ENCODE peak calls at places on chromosomes 16 and 17, in five cellular contexts. W is amniotic stem cell, G is iPS-NIHi11, I is esophagus squamous epithelium, D is sigmoid colon. U is an unnamed sample.

GRCh38 chr17:15384142-15384803 is 42.9 kb upstream of the TEKT3 start:
- DNase-seq in W (no peak), G (no peak), I (no peak), D (peak), U (peak)

GRCh38 chr16:84879569-84880487 is 60.0 kb downstream of the CRISPLD2 start:
- DNase-seq in W (no peak), G (no peak), I (no peak), D (no peak), U (no peak)

GRCh38 chr16:77677129-77677528 is 45.2 kb upstream of the NUDT7 start:
- DNase-seq in W (no peak), G (no peak), I (no peak), D (no peak), U (no peak)

GRCh38 chr16:64865037-64865696 is 256.7 kb downstream of the CDH11 start:
- DNase-seq in W (no peak), G (no peak), I (no peak), D (no peak), U (no peak)

GRCh38 chr17:3282901-3283300 is 15.3 kb downstream of the OR3A1 start:
- DNase-seq in W (no peak), G (no peak), I (no peak), D (no peak), U (no peak)

GRCh38 chr16:50591800-50592771 is 43.9 kb downstream of the NKD1 start:
- DNase-seq in W (no peak), G (no peak), I (no peak), D (peak), U (no peak)

GRCh38 chr16:53913082-53913870 is 209.3 kb downstream of the FTO start:
- DNase-seq in W (no peak), G (no peak), I (no peak), D (no peak), U (no peak)

GRCh38 chr17:47628014-47628413 is 21.7 kb upstream of the KPNB1 start:
- DNase-seq in W (no peak), G (no peak), I (no peak), D (no peak), U (no peak)

GRCh38 chr17:29617125-29617480 is 5.6 kb downstream of the CORO6 start:
- DNase-seq in W (no peak), G (peak), I (peak), D (peak), U (peak)

GRCh38 chr16:72844225-72844920 is 203.6 kb downstream of the ZFHX3 start:
- DNase-seq in W (no peak), G (no peak), I (no peak), D (no peak), U (no peak)

GRCh38 chr16:26005336-26005735 is 313.6 kb downstream of the HS3ST4 start:
- DNase-seq in W (no peak), G (no peak), I (no peak), D (no peak), U (no peak)

GRCh38 chr16:11780988-11781680 is 15.9 kb downstream of the ZC3H7A start:
- DNase-seq in W (no peak), G (no peak), I (no peak), D (no peak), U (no peak)

GRCh38 chr17:58391302-58391984 is 25.9 kb downstream of the RNF43 start:
- DNase-seq in W (no peak), G (no peak), I (no peak), D (no peak), U (no peak)

GRCh38 chr17:28467456-28468025 is 5.9 kb upstream of the SLC13A2 start:
- DNase-seq in W (no peak), G (no peak), I (no peak), D (peak), U (no peak)

GRCh38 chr17:72730091-72730490 is 362.4 kb downstream of the SLC39A11 start:
- DNase-seq in W (no peak), G (no peak), I (no peak), D (no peak), U (no peak)

GRCh38 chr16:81586421-81586820 is 141.8 kb downstream of the CMIP start:
- DNase-seq in W (peak), G (no peak), I (no peak), D (no peak), U (no peak)

GRCh38 chr17:28610372-28610771 is 3.6 kb downstream of the RSKR start:
- DNase-seq in W (no peak), G (no peak), I (no peak), D (no peak), U (no peak)

GRCh38 chr17:946510-947236 is 32.9 kb downstream of the NXN start:
- DNase-seq in W (no peak), G (no peak), I (no peak), D (no peak), U (no peak)

GRCh38 chr17:199195-199604 is 17.8 kb upstream of the DOC2B start:
- DNase-seq in W (no peak), G (no peak), I (no peak), D (peak), U (no peak)

GRCh38 chr16:15976929-15977637 is 27.7 kb downstream of the ABCC1 start:
- DNase-seq in W (no peak), G (no peak), I (no peak), D (no peak), U (no peak)

GRCh38 chr16:49352923-49353322 is 20.7 kb upstream of the C16orf78 start:
- DNase-seq in W (no peak), G (peak), I (no peak), D (no peak), U (no peak)

GRCh38 chr16:9761870-9762269 is 420.4 kb downstream of the GRIN2A start:
- DNase-seq in W (no peak), G (no peak), I (no peak), D (no peak), U (no peak)

GRCh38 chr17:7218166-7218565 is 1.5 kb downstream of the DLG4 start:
- DNase-seq in W (no peak), G (no peak), I (no peak), D (no peak), U (no peak)

GRCh38 chr16:2702871-2703745 is 16.9 kb downstream of the PRSS27 start:
- DNase-seq in W (no peak), G (no peak), I (no peak), D (no peak), U (no peak)

GRCh38 chr17:82302498-82302963 is 14.9 kb downstream of the CD7 start:
- DNase-seq in W (no peak), G (no peak), I (no peak), D (no peak), U (no peak)

GRCh38 chr16:16075463-16076399 is 126.3 kb downstream of the ABCC1 start:
- DNase-seq in W (no peak), G (no peak), I (no peak), D (peak), U (no peak)

GRCh38 chr16:391885-392335 is 5.1 kb upstream of the NME4 start:
- DNase-seq in W (no peak), G (peak), I (no peak), D (no peak), U (no peak)

GRCh38 chr16:3115561-3115960 is 3.2 kb downstream of the ZNF205 start:
- DNase-seq in W (no peak), G (no peak), I (no peak), D (no peak), U (no peak)

GRCh38 chr16:57472665-57473060 is 10.2 kb downstream of the POLR2C start:
- DNase-seq in W (no peak), G (no peak), I (no peak), D (no peak), U (no peak)

GRCh38 chr17:67143318-67143717 is 99.0 kb downstream of the CACNG1 start:
- DNase-seq in W (no peak), G (no peak), I (no peak), D (no peak), U (no peak)

GRCh38 chr16:72099377-72099818 is 5.8 kb downstream of the DHX38 start:
- DNase-seq in W (no peak), G (peak), I (no peak), D (no peak), U (no peak)

GRCh38 chr17:80860101-80860671 is 131.5 kb upstream of the CHMP6 start:
- DNase-seq in W (no peak), G (no peak), I (no peak), D (peak), U (no peak)

GRCh38 chr17:31549121-31549524 is 157.6 kb downstream of the RAB11FIP4 start:
- DNase-seq in W (no peak), G (no peak), I (no peak), D (no peak), U (no peak)

GRCh38 chr16:65122974-65123845 is 1.3 kb upstream of the CDH11 start:
- DNase-seq in W (no peak), G (peak), I (no peak), D (peak), U (no peak)

GRCh38 chr17:16975744-16976625 is 4.1 kb upstream of the TNFRSF13B start:
- DNase-seq in W (no peak), G (no peak), I (no peak), D (no peak), U (no peak)

GRCh38 chr17:55622547-55622946 is 100.1 kb downstream of the TMEM100 start:
- DNase-seq in W (no peak), G (no peak), I (no peak), D (no peak), U (no peak)

GRCh38 chr17:59914274-59914854 is 21.4 kb downstream of the RPS6KB1 start:
- DNase-seq in W (peak), G (peak), I (no peak), D (no peak), U (no peak)

GRCh38 chr16:86575754-86576557 is 2.4 kb upstream of the FOXL1 start:
- DNase-seq in W (no peak), G (peak), I (no peak), D (no peak), U (no peak)